ENCODE peak calls at places on chromosomes 4 and X, in eight cellular contexts. One of them, this sample, is unnamed.

GRCh38 chrX:31420711-31421151 is 348.9 kb upstream of the FTHL17 start:
- DNase-seq in neural progenitor cell: no peak
- DNase-seq in heart right ventricle: no peak
- DNase-seq in nephron progenitor cell: no peak
- DNase-seq in progenitor cell of endocrine pancreas: no peak
- DNase-seq in heart left ventricle: no peak
- DNase-seq in WTC11: no peak
- DNase-seq in stomach: no peak
- DNase-seq in this sample: no peak

GRCh38 chrX:132631579-132632232 is 142.9 kb upstream of the MBNL3 start:
- DNase-seq in WTC11: no peak
- DNase-seq in progenitor cell of endocrine pancreas: no peak
- DNase-seq in heart right ventricle: no peak
- DNase-seq in nephron progenitor cell: peak
- DNase-seq in stomach: no peak
- DNase-seq in heart left ventricle: no peak
- DNase-seq in neural progenitor cell: peak
- DNase-seq in this sample: no peak

GRCh38 chr4:16122784-16123183 is 39.0 kb upstream of the PROM1 start:
- DNase-seq in progenitor cell of endocrine pancreas: no peak
- DNase-seq in WTC11: no peak
- DNase-seq in heart left ventricle: no peak
- DNase-seq in neural progenitor cell: no peak
- DNase-seq in heart right ventricle: no peak
- DNase-seq in nephron progenitor cell: no peak
- DNase-seq in stomach: no peak
- DNase-seq in this sample: no peak

GRCh38 chrX:131763674-131764073 is 219.8 kb downstream of the OR13H1 start:
- DNase-seq in nephron progenitor cell: no peak
- DNase-seq in heart right ventricle: no peak
- DNase-seq in WTC11: no peak
- DNase-seq in stomach: peak
- DNase-seq in neural progenitor cell: no peak
- DNase-seq in heart left ventricle: peak
- DNase-seq in progenitor cell of endocrine pancreas: no peak
- DNase-seq in this sample: peak

GRCh38 chr4:139419388-139419914 is 34.5 kb upstream of the RAB33B start:
- DNase-seq in neural progenitor cell: no peak
- DNase-seq in nephron progenitor cell: no peak
- DNase-seq in heart left ventricle: peak
- DNase-seq in progenitor cell of endocrine pancreas: no peak
- DNase-seq in heart right ventricle: no peak
- DNase-seq in WTC11: no peak
- DNase-seq in stomach: no peak
- DNase-seq in this sample: peak

GRCh38 chr4:153533387-153533786 is 67.2 kb downstream of the TMEM131L start:
- DNase-seq in stomach: no peak
- DNase-seq in nephron progenitor cell: no peak
- DNase-seq in progenitor cell of endocrine pancreas: no peak
- DNase-seq in WTC11: no peak
- DNase-seq in heart right ventricle: no peak
- DNase-seq in heart left ventricle: no peak
- DNase-seq in neural progenitor cell: no peak
- DNase-seq in this sample: no peak

GRCh38 chr4:32133734-32134133 is 1413.6 kb downstream of the PCDH7 start:
- DNase-seq in WTC11: no peak
- DNase-seq in heart left ventricle: no peak
- DNase-seq in stomach: no peak
- DNase-seq in progenitor cell of endocrine pancreas: no peak
- DNase-seq in heart right ventricle: no peak
- DNase-seq in neural progenitor cell: peak
- DNase-seq in nephron progenitor cell: no peak
- DNase-seq in this sample: no peak

GRCh38 chrX:135698924-135699323 is 14.5 kb upstream of the CT45A1 start:
- DNase-seq in heart right ventricle: no peak
- DNase-seq in progenitor cell of endocrine pancreas: no peak
- DNase-seq in stomach: no peak
- DNase-seq in neural progenitor cell: no peak
- DNase-seq in heart left ventricle: no peak
- DNase-seq in nephron progenitor cell: no peak
- DNase-seq in WTC11: no peak
- DNase-seq in this sample: no peak

GRCh38 chr4:183335369-183335940 is 13.2 kb upstream of the CLDN24 start:
- DNase-seq in stomach: peak
- DNase-seq in nephron progenitor cell: no peak
- DNase-seq in progenitor cell of endocrine pancreas: no peak
- DNase-seq in heart left ventricle: no peak
- DNase-seq in WTC11: no peak
- DNase-seq in heart right ventricle: no peak
- DNase-seq in neural progenitor cell: no peak
- DNase-seq in this sample: no peak

GRCh38 chr4:155444695-155445094 is 67.9 kb upstream of the MAP9 start:
- DNase-seq in progenitor cell of endocrine pancreas: no peak
- DNase-seq in nephron progenitor cell: no peak
- DNase-seq in heart right ventricle: no peak
- DNase-seq in neural progenitor cell: no peak
- DNase-seq in heart left ventricle: no peak
- DNase-seq in WTC11: no peak
- DNase-seq in stomach: no peak
- DNase-seq in this sample: no peak

GRCh38 chrX:53831662-53832635 is 145.4 kb upstream of the HUWE1 start:
- DNase-seq in stomach: no peak
- DNase-seq in heart left ventricle: no peak
- DNase-seq in WTC11: peak
- DNase-seq in heart right ventricle: no peak
- DNase-seq in neural progenitor cell: peak
- DNase-seq in nephron progenitor cell: peak
- DNase-seq in progenitor cell of endocrine pancreas: no peak
- DNase-seq in this sample: no peak

GRCh38 chr4:81410695-81411094 is 61.0 kb downstream of the RASGEF1B start:
- DNase-seq in neural progenitor cell: no peak
- DNase-seq in stomach: no peak
- DNase-seq in heart right ventricle: no peak
- DNase-seq in WTC11: no peak
- DNase-seq in heart left ventricle: no peak
- DNase-seq in nephron progenitor cell: no peak
- DNase-seq in progenitor cell of endocrine pancreas: no peak
- DNase-seq in this sample: no peak

GRCh38 chr4:13126976-13127910 is 356.9 kb downstream of the RAB28 start:
- DNase-seq in nephron progenitor cell: no peak
- DNase-seq in progenitor cell of endocrine pancreas: no peak
- DNase-seq in heart left ventricle: no peak
- DNase-seq in stomach: peak
- DNase-seq in neural progenitor cell: no peak
- DNase-seq in WTC11: no peak
- DNase-seq in heart right ventricle: no peak
- DNase-seq in this sample: no peak

GRCh38 chr4:5469151-5469775 is 239.1 kb downstream of the EVC2 start:
- DNase-seq in heart right ventricle: no peak
- DNase-seq in nephron progenitor cell: no peak
- DNase-seq in stomach: no peak
- DNase-seq in WTC11: no peak
- DNase-seq in progenitor cell of endocrine pancreas: no peak
- DNase-seq in heart left ventricle: no peak
- DNase-seq in neural progenitor cell: no peak
- DNase-seq in this sample: no peak

GRCh38 chr4:128583753-128584712 is 225.5 kb upstream of the JADE1 start:
- DNase-seq in stomach: peak
- DNase-seq in WTC11: no peak
- DNase-seq in heart right ventricle: peak
- DNase-seq in nephron progenitor cell: no peak
- DNase-seq in progenitor cell of endocrine pancreas: no peak
- DNase-seq in heart left ventricle: peak
- DNase-seq in neural progenitor cell: no peak
- DNase-seq in this sample: no peak

GRCh38 chr4:177569443-177569842 is 127.2 kb upstream of the AGA start:
- DNase-seq in nephron progenitor cell: no peak
- DNase-seq in WTC11: no peak
- DNase-seq in progenitor cell of endocrine pancreas: no peak
- DNase-seq in heart right ventricle: no peak
- DNase-seq in neural progenitor cell: no peak
- DNase-seq in stomach: no peak
- DNase-seq in heart left ventricle: no peak
- DNase-seq in this sample: no peak

GRCh38 chr4:19993222-19993621 is 258.5 kb upstream of the SLIT2 start:
- DNase-seq in stomach: no peak
- DNase-seq in progenitor cell of endocrine pancreas: no peak
- DNase-seq in heart right ventricle: no peak
- DNase-seq in WTC11: no peak
- DNase-seq in nephron progenitor cell: no peak
- DNase-seq in neural progenitor cell: no peak
- DNase-seq in heart left ventricle: no peak
- DNase-seq in this sample: no peak

GRCh38 chrX:137354851-137355250 is 211.1 kb upstream of the ZIC3 start:
- DNase-seq in neural progenitor cell: no peak
- DNase-seq in progenitor cell of endocrine pancreas: no peak
- DNase-seq in stomach: no peak
- DNase-seq in WTC11: no peak
- DNase-seq in nephron progenitor cell: no peak
- DNase-seq in heart left ventricle: no peak
- DNase-seq in heart right ventricle: no peak
- DNase-seq in this sample: no peak

GRCh38 chrX:108224218-108224617 is 132.6 kb downstream of the ATG4A start:
- DNase-seq in progenitor cell of endocrine pancreas: no peak
- DNase-seq in WTC11: no peak
- DNase-seq in stomach: no peak
- DNase-seq in neural progenitor cell: no peak
- DNase-seq in heart right ventricle: peak
- DNase-seq in heart left ventricle: no peak
- DNase-seq in nephron progenitor cell: no peak
- DNase-seq in this sample: no peak

DNA sequence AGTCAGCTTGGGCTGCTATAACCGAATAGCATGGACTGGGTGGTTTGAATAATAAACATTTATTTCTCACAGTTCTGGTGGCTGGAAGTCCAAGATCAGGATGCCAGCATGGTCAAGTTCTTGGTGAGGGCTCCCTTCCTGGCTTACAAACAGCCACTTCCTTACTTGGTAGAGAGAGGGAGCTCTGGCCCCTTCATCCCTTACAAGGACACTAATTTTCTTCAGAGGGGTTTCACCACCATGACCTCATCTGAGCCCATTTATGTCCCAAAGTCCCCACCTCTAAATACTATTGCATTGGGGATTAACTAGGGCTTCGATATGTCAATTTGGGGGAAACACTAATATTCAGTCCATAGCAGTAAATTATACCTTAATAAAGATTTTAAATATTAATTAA is 61.8 kb downstream of the CLNK start:
- DNase-seq in neural progenitor cell: no peak
- DNase-seq in nephron progenitor cell: no peak
- DNase-seq in heart right ventricle: no peak
- DNase-seq in stomach: no peak
- DNase-seq in progenitor cell of endocrine pancreas: no peak
- DNase-seq in heart left ventricle: no peak
- DNase-seq in WTC11: no peak
- DNase-seq in this sample: no peak
- TF ChIP-seq CTCF in neural progenitor cell: peak
- TF ChIP-seq CTCF in nephron progenitor cell: no peak
- TF ChIP-seq CTCF in heart right ventricle: no peak
- TF ChIP-seq CTCF in stomach: no peak
- TF ChIP-seq CTCF in progenitor cell of endocrine pancreas: peak
- TF ChIP-seq CTCF in heart left ventricle: no peak
- TF ChIP-seq CTCF in WTC11: no peak
- TF ChIP-seq CTCF in this sample: no peak

GRCh38 chr4:171650543-171650942 is 162.7 kb upstream of the GALNTL6 start:
- DNase-seq in neural progenitor cell: peak
- DNase-seq in progenitor cell of endocrine pancreas: no peak
- DNase-seq in WTC11: peak
- DNase-seq in nephron progenitor cell: peak
- DNase-seq in heart right ventricle: no peak
- DNase-seq in stomach: no peak
- DNase-seq in heart left ventricle: no peak
- DNase-seq in this sample: no peak
- TF ChIP-seq CTCF in neural progenitor cell: peak
- TF ChIP-seq CTCF in progenitor cell of endocrine pancreas: peak
- TF ChIP-seq CTCF in WTC11: no peak
- TF ChIP-seq CTCF in nephron progenitor cell: peak
- TF ChIP-seq CTCF in heart right ventricle: no peak
- TF ChIP-seq CTCF in stomach: no peak
- TF ChIP-seq CTCF in heart left ventricle: no peak
- TF ChIP-seq CTCF in this sample: no peak

GRCh38 chrX:115266300-115266699 is 23.2 kb upstream of the LUZP4 start:
- DNase-seq in heart left ventricle: no peak
- DNase-seq in progenitor cell of endocrine pancreas: no peak
- DNase-seq in neural progenitor cell: no peak
- DNase-seq in stomach: no peak
- DNase-seq in heart right ventricle: no peak
- DNase-seq in nephron progenitor cell: no peak
- DNase-seq in WTC11: no peak
- DNase-seq in this sample: no peak

GRCh38 chrX:115264009-115264408 is 25.5 kb upstream of the LUZP4 start:
- DNase-seq in heart right ventricle: no peak
- DNase-seq in heart left ventricle: no peak
- DNase-seq in progenitor cell of endocrine pancreas: no peak
- DNase-seq in WTC11: no peak
- DNase-seq in neural progenitor cell: no peak
- DNase-seq in nephron progenitor cell: no peak
- DNase-seq in stomach: no peak
- DNase-seq in this sample: no peak

GRCh38 chrX:115268421-115268820 is 21.1 kb upstream of the LUZP4 start:
- DNase-seq in heart left ventricle: no peak
- DNase-seq in heart right ventricle: no peak
- DNase-seq in neural progenitor cell: peak
- DNase-seq in stomach: no peak
- DNase-seq in WTC11: no peak
- DNase-seq in nephron progenitor cell: no peak
- DNase-seq in progenitor cell of endocrine pancreas: no peak
- DNase-seq in this sample: no peak
- TF ChIP-seq CTCF in heart left ventricle: no peak
- TF ChIP-seq CTCF in heart right ventricle: peak
- TF ChIP-seq CTCF in neural progenitor cell: peak
- TF ChIP-seq CTCF in stomach: no peak
- TF ChIP-seq CTCF in WTC11: no peak
- TF ChIP-seq CTCF in nephron progenitor cell: peak
- TF ChIP-seq CTCF in progenitor cell of endocrine pancreas: peak
- TF ChIP-seq CTCF in this sample: no peak

DNA sequence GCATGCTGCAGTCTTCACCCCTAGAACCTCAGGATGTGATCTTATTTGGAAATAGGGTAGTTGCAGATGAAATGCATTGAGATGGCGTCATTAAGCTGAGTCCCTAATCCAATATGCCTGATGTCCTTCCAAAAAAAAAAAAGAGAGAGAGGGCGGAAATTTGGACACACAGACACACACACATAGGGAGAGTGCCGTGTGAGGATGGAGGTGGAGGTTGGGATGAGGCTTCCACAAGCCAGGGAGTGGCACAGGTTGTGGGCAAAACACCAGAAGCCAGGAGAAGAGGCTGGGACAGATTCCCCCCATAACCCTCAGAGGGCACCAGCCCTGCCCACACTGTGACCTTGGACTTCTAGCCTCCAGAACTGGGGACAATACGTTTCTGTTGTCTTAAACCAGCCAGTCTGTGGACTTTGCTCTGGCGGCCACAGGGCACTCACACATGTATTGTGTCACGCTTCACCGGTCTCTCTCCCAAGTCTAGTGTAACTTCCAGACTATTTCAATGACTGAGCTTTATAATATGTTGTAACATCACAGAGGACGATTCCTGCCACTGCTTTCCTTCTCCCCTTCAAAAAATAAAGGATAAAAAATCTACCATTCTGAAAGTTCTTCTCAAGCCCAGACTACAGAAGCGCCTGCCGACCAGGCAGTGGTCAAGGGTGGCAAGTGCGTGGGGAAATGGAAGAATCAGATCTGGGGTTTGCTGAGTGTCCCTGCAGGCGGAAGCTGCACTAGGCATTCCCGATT is 35.8 kb upstream of the MAN2B2 start:
- DNase-seq in heart left ventricle: no peak
- DNase-seq in WTC11: no peak
- DNase-seq in stomach: no peak
- DNase-seq in heart right ventricle: no peak
- DNase-seq in nephron progenitor cell: no peak
- DNase-seq in progenitor cell of endocrine pancreas: no peak
- DNase-seq in neural progenitor cell: no peak
- DNase-seq in this sample: no peak
- TF ChIP-seq CTCF in heart left ventricle: no peak
- TF ChIP-seq CTCF in WTC11: no peak
- TF ChIP-seq CTCF in stomach: no peak
- TF ChIP-seq CTCF in heart right ventricle: no peak
- TF ChIP-seq CTCF in nephron progenitor cell: no peak
- TF ChIP-seq CTCF in progenitor cell of endocrine pancreas: no peak
- TF ChIP-seq CTCF in neural progenitor cell: no peak
- TF ChIP-seq CTCF in this sample: no peak